ENCODE peak calls at places on chromosomes 7 and 10, in seven cellular contexts. A is activated CD4-positive, alpha-beta T cell treated with anti-CD3 and anti-CD28 coated beads, Interleukin-2, amount 10 ng/mL, durations not matched to agents 7 days and 5 days; E is aorta; L is GM19239; O is activated CD4-positive, alpha-beta memory T cell treated with anti-CD3 and anti-CD28 coated beads for 36 hours; K is stimulated activated CD4-positive, alpha-beta T cell treated with anti-CD3 and anti-CD28 coated beads, Interleukin-4, amount 100 ng/mL, for 4 hours; H is HTR-8/SVneo. R is an unnamed sample.

GRCh38 chr7:151309306-151309705 is 32.3 kb upstream of the NUB1 start:
- DNase-seq in L (no peak), O (no peak), H (peak; percentile 54), A (no peak), K (no peak), E (no peak), R (no peak)

GRCh38 chr7:55087521-55087961 is 68.7 kb downstream of the EGFR start:
- DNase-seq in H (no peak), E (no peak), O (no peak), L (no peak), A (no peak), K (no peak), R (no peak)

GRCh38 chr10:118595598-118596425 is at the start of gene PRLHR:
- DNase-seq in L (no peak), H (peak; percentile 27), E (no peak), A (no peak), K (no peak), O (peak; percentile 22), R (no peak)

GRCh38 chr10:22825841-22826240 is 102.0 kb upstream of the ARMC3 start:
- DNase-seq in E (peak; percentile 68), L (no peak), O (no peak), A (no peak), K (no peak), H (no peak), R (no peak)

GRCh38 chr10:103667390-103667789 is 173.9 kb downstream of the NEURL1 start:
- DNase-seq in O (no peak), K (no peak), L (no peak), A (no peak), H (no peak), E (no peak), R (no peak)

GRCh38 chr7:128792471-128793183 is 859 bp downstream of the CCDC136 start:
- DNase-seq in A (no peak), K (no peak), E (no peak), L (no peak), O (no peak), H (no peak), R (peak; percentile 12)

GRCh38 chr7:127726481-127726880 is 74.5 kb downstream of the SND1 start:
- DNase-seq in A (no peak), H (no peak), E (no peak), K (no peak), O (no peak), L (no peak), R (no peak)

GRCh38 chr10:70268376-70268775 is 15.4 kb downstream of the NPFFR1 start:
- DNase-seq in A (no peak), O (no peak), H (no peak), E (no peak), L (no peak), K (no peak), R (no peak)

GRCh38 chr10:124249812-124250432 is 156.5 kb upstream of the CHST15 start:
- DNase-seq in O (no peak), H (no peak), A (no peak), K (no peak), E (no peak), L (no peak), R (peak; percentile 19)

GRCh38 chr10:132304756-132305509 is 2.8 kb downstream of the STK32C start:
- DNase-seq in E (peak; percentile 27), H (no peak), A (no peak), L (no peak), O (no peak), K (no peak), R (no peak)